ENCODE peak calls at places on chromosomes 11 and 22, in four cellular contexts. One of them, this sample, is unnamed.

GRCh38 chr22:36027960-36028645 is 521 bp downstream of the RBFOX2 start:
- DNase-seq in neural crest cell: peak
- DNase-seq in fibroblast of the conjunctiva: no peak
- DNase-seq in activated CD4-positive, CD25-positive, alpha-beta regulatory T cell: peak
- DNase-seq in this sample: peak

GRCh38 chr11:94581926-94582325 is 14.8 kb downstream of the PIWIL4 start:
- DNase-seq in fibroblast of the conjunctiva: no peak
- DNase-seq in activated CD4-positive, CD25-positive, alpha-beta regulatory T cell: no peak
- DNase-seq in neural crest cell: no peak
- DNase-seq in this sample: no peak

GRCh38 chr22:47092896-47093311 is 330.5 kb downstream of the TBC1D22A start:
- DNase-seq in fibroblast of the conjunctiva: peak
- DNase-seq in neural crest cell: no peak
- DNase-seq in activated CD4-positive, CD25-positive, alpha-beta regulatory T cell: no peak
- DNase-seq in this sample: no peak

GRCh38 chr11:108654994-108655631 is 9.8 kb upstream of the DDX10 start:
- DNase-seq in fibroblast of the conjunctiva: peak
- DNase-seq in activated CD4-positive, CD25-positive, alpha-beta regulatory T cell: no peak
- DNase-seq in neural crest cell: peak
- DNase-seq in this sample: no peak

GRCh38 chr22:18994780-18995711 is 59.0 kb upstream of the PRODH start:
- DNase-seq in activated CD4-positive, CD25-positive, alpha-beta regulatory T cell: no peak
- DNase-seq in fibroblast of the conjunctiva: no peak
- DNase-seq in neural crest cell: no peak
- DNase-seq in this sample: no peak

GRCh38 chr22:17213976-17214375 is 5.3 kb downstream of the ADA2 start:
- DNase-seq in neural crest cell: peak
- DNase-seq in fibroblast of the conjunctiva: no peak
- DNase-seq in activated CD4-positive, CD25-positive, alpha-beta regulatory T cell: no peak
- DNase-seq in this sample: no peak

GRCh38 chr11:44329472-44330230 is 19.7 kb upstream of the ALX4 start:
- DNase-seq in activated CD4-positive, CD25-positive, alpha-beta regulatory T cell: no peak
- DNase-seq in neural crest cell: no peak
- DNase-seq in fibroblast of the conjunctiva: no peak
- DNase-seq in this sample: no peak

GRCh38 chr11:120599816-120600420 is 88.4 kb downstream of the GRIK4 start:
- DNase-seq in fibroblast of the conjunctiva: no peak
- DNase-seq in neural crest cell: no peak
- DNase-seq in activated CD4-positive, CD25-positive, alpha-beta regulatory T cell: no peak
- DNase-seq in this sample: no peak

GRCh38 chr22:37121887-37122591 is 12.5 kb upstream of the TMPRSS6 start:
- DNase-seq in activated CD4-positive, CD25-positive, alpha-beta regulatory T cell: peak
- DNase-seq in fibroblast of the conjunctiva: no peak
- DNase-seq in neural crest cell: no peak
- DNase-seq in this sample: no peak

GRCh38 chr22:40487663-40488249 is 117.4 kb downstream of the SGSM3 start:
- DNase-seq in activated CD4-positive, CD25-positive, alpha-beta regulatory T cell: no peak
- DNase-seq in neural crest cell: no peak
- DNase-seq in fibroblast of the conjunctiva: no peak
- DNase-seq in this sample: no peak

GRCh38 chr11:16001899-16002426 is 354.4 kb downstream of the SOX6 start:
- DNase-seq in neural crest cell: no peak
- DNase-seq in fibroblast of the conjunctiva: peak
- DNase-seq in activated CD4-positive, CD25-positive, alpha-beta regulatory T cell: no peak
- DNase-seq in this sample: peak

GRCh38 chr11:76208829-76209670 is 2.7 kb upstream of the WNT11 start:
- DNase-seq in fibroblast of the conjunctiva: peak
- DNase-seq in activated CD4-positive, CD25-positive, alpha-beta regulatory T cell: peak
- DNase-seq in neural crest cell: peak
- DNase-seq in this sample: no peak

GRCh38 chr11:32081129-32081641 is 9.7 kb upstream of the RCN1 start:
- DNase-seq in fibroblast of the conjunctiva: peak
- DNase-seq in neural crest cell: no peak
- DNase-seq in activated CD4-positive, CD25-positive, alpha-beta regulatory T cell: no peak
- DNase-seq in this sample: no peak

GRCh38 chr22:17359501-17359900 is 9.8 kb upstream of the CECR2 start:
- DNase-seq in neural crest cell: no peak
- DNase-seq in activated CD4-positive, CD25-positive, alpha-beta regulatory T cell: no peak
- DNase-seq in fibroblast of the conjunctiva: no peak
- DNase-seq in this sample: no peak

GRCh38 chr11:27933992-27934829 is 173.7 kb downstream of the KIF18A start:
- DNase-seq in neural crest cell: no peak
- DNase-seq in fibroblast of the conjunctiva: no peak
- DNase-seq in activated CD4-positive, CD25-positive, alpha-beta regulatory T cell: no peak
- DNase-seq in this sample: no peak

GRCh38 chr22:36287881-36288515 is 35.1 kb downstream of the APOL1 start:
- DNase-seq in neural crest cell: no peak
- DNase-seq in activated CD4-positive, CD25-positive, alpha-beta regulatory T cell: no peak
- DNase-seq in fibroblast of the conjunctiva: no peak
- DNase-seq in this sample: no peak

GRCh38 chr11:122045181-122045586 is 70.8 kb downstream of the BLID start:
- DNase-seq in activated CD4-positive, CD25-positive, alpha-beta regulatory T cell: no peak
- DNase-seq in neural crest cell: no peak
- DNase-seq in fibroblast of the conjunctiva: no peak
- DNase-seq in this sample: no peak

GRCh38 chr11:69617220-69617619 is 23.7 kb upstream of the CCND1 start:
- DNase-seq in activated CD4-positive, CD25-positive, alpha-beta regulatory T cell: no peak
- DNase-seq in neural crest cell: no peak
- DNase-seq in fibroblast of the conjunctiva: no peak
- DNase-seq in this sample: no peak

GRCh38 chr22:33083212-33083611 is 25.0 kb upstream of the SYN3 start:
- DNase-seq in fibroblast of the conjunctiva: no peak
- DNase-seq in neural crest cell: no peak
- DNase-seq in activated CD4-positive, CD25-positive, alpha-beta regulatory T cell: no peak
- DNase-seq in this sample: no peak

GRCh38 chr11:18384157-18384641 is 10.2 kb upstream of the LDHA start:
- DNase-seq in fibroblast of the conjunctiva: peak
- DNase-seq in neural crest cell: no peak
- DNase-seq in activated CD4-positive, CD25-positive, alpha-beta regulatory T cell: no peak
- DNase-seq in this sample: peak

GRCh38 chr11:77590194-77590591 is 440 bp downstream of the AQP11 start:
- DNase-seq in activated CD4-positive, CD25-positive, alpha-beta regulatory T cell: no peak
- DNase-seq in fibroblast of the conjunctiva: no peak
- DNase-seq in neural crest cell: peak
- DNase-seq in this sample: no peak

GRCh38 chr11:130163346-130164220 is 4.0 kb downstream of the ST14 start:
- DNase-seq in neural crest cell: no peak
- DNase-seq in activated CD4-positive, CD25-positive, alpha-beta regulatory T cell: no peak
- DNase-seq in fibroblast of the conjunctiva: no peak
- DNase-seq in this sample: no peak

GRCh38 chr22:47606426-47606825 is 844.0 kb downstream of the TBC1D22A start:
- DNase-seq in neural crest cell: no peak
- DNase-seq in fibroblast of the conjunctiva: no peak
- DNase-seq in activated CD4-positive, CD25-positive, alpha-beta regulatory T cell: no peak
- DNase-seq in this sample: no peak

GRCh38 chr11:1442163-1442562 is 44.4 kb downstream of the MOB2 start:
- DNase-seq in neural crest cell: peak
- DNase-seq in fibroblast of the conjunctiva: no peak
- DNase-seq in activated CD4-positive, CD25-positive, alpha-beta regulatory T cell: no peak
- DNase-seq in this sample: no peak

GRCh38 chr11:112694813-112695212 is 266.4 kb upstream of the NCAM1 start:
- DNase-seq in neural crest cell: no peak
- DNase-seq in activated CD4-positive, CD25-positive, alpha-beta regulatory T cell: no peak
- DNase-seq in fibroblast of the conjunctiva: no peak
- DNase-seq in this sample: no peak

GRCh38 chr11:8218409-8218808 is 45.3 kb downstream of the LMO1 start:
- DNase-seq in activated CD4-positive, CD25-positive, alpha-beta regulatory T cell: no peak
- DNase-seq in fibroblast of the conjunctiva: no peak
- DNase-seq in neural crest cell: no peak
- DNase-seq in this sample: no peak

GRCh38 chr11:46064221-46064620 is 57.0 kb downstream of the PHF21A start:
- DNase-seq in neural crest cell: no peak
- DNase-seq in fibroblast of the conjunctiva: no peak
- DNase-seq in activated CD4-positive, CD25-positive, alpha-beta regulatory T cell: no peak
- DNase-seq in this sample: no peak

GRCh38 chr11:100726709-100727108 is 39.6 kb downstream of the ARHGAP42 start:
- DNase-seq in fibroblast of the conjunctiva: no peak
- DNase-seq in neural crest cell: no peak
- DNase-seq in activated CD4-positive, CD25-positive, alpha-beta regulatory T cell: no peak
- DNase-seq in this sample: no peak

GRCh38 chr11:90698238-90698637 is 475.4 kb upstream of the CHORDC1 start:
- DNase-seq in fibroblast of the conjunctiva: no peak
- DNase-seq in activated CD4-positive, CD25-positive, alpha-beta regulatory T cell: no peak
- DNase-seq in neural crest cell: no peak
- DNase-seq in this sample: no peak

GRCh38 chr11:65927904-65928397 is 8.7 kb downstream of the DRAP1 start:
- DNase-seq in fibroblast of the conjunctiva: no peak
- DNase-seq in neural crest cell: no peak
- DNase-seq in activated CD4-positive, CD25-positive, alpha-beta regulatory T cell: peak
- DNase-seq in this sample: no peak

GRCh38 chr22:20109411-20110358 is 6.2 kb upstream of the RANBP1 start:
- DNase-seq in activated CD4-positive, CD25-positive, alpha-beta regulatory T cell: no peak
- DNase-seq in fibroblast of the conjunctiva: no peak
- DNase-seq in neural crest cell: no peak
- DNase-seq in this sample: no peak

GRCh38 chr22:44842417-44842816 is 90.0 kb downstream of the ARHGAP8 start:
- DNase-seq in fibroblast of the conjunctiva: no peak
- DNase-seq in neural crest cell: no peak
- DNase-seq in activated CD4-positive, CD25-positive, alpha-beta regulatory T cell: no peak
- DNase-seq in this sample: no peak

GRCh38 chr11:79860336-79860735 is 419.5 kb upstream of the TENM4 start:
- DNase-seq in neural crest cell: no peak
- DNase-seq in activated CD4-positive, CD25-positive, alpha-beta regulatory T cell: no peak
- DNase-seq in fibroblast of the conjunctiva: no peak
- DNase-seq in this sample: no peak

GRCh38 chr11:76234704-76235232 is 28.5 kb upstream of the WNT11 start:
- DNase-seq in fibroblast of the conjunctiva: peak
- DNase-seq in activated CD4-positive, CD25-positive, alpha-beta regulatory T cell: no peak
- DNase-seq in neural crest cell: no peak
- DNase-seq in this sample: no peak

GRCh38 chr11:65888163-65888814 is at the start of gene FIBP:
- DNase-seq in activated CD4-positive, CD25-positive, alpha-beta regulatory T cell: peak
- DNase-seq in neural crest cell: peak
- DNase-seq in fibroblast of the conjunctiva: peak
- DNase-seq in this sample: peak

GRCh38 chr22:20566420-20567260 is 59.2 kb downstream of the MED15 start:
- DNase-seq in activated CD4-positive, CD25-positive, alpha-beta regulatory T cell: peak
- DNase-seq in fibroblast of the conjunctiva: peak
- DNase-seq in neural crest cell: no peak
- DNase-seq in this sample: no peak

GRCh38 chr11:77039491-77040400 is 5.5 kb downstream of the B3GNT6 start:
- DNase-seq in neural crest cell: peak
- DNase-seq in fibroblast of the conjunctiva: no peak
- DNase-seq in activated CD4-positive, CD25-positive, alpha-beta regulatory T cell: no peak
- DNase-seq in this sample: no peak